ENCODE peak calls at places on chromosome 16, in four cellular contexts. F is right lobe of liver; K is CD8-positive, alpha-beta T cell; H is activated CD8-positive, alpha-beta T cell treated with anti-CD3 and anti-CD28 coated beads for 36 hours. P is an unnamed sample.

GRCh38 chr16:53305743-53306142 is 128.5 kb upstream of the RBL2 start:
- DNase-seq in F (no peak), K (no peak), H (no peak), P (no peak)

GRCh38 chr16:70441406-70441990 is 2.6 kb upstream of the ST3GAL2 start:
- DNase-seq in F (no peak), K (no peak), H (no peak), P (no peak)

GRCh38 chr16:58419241-58420012 is 27.2 kb downstream of the GINS3 start:
- DNase-seq in F (no peak), K (no peak), H (no peak), P (no peak)

GRCh38 chr16:57537596-57538234 is 1.3 kb upstream of the CCDC102A start:
- DNase-seq in F (peak), K (no peak), H (no peak), P (no peak)

GRCh38 chr16:56423584-56424403 is 1.6 kb downstream of the AMFR start:
- DNase-seq in F (no peak), K (no peak), H (no peak), P (no peak)

GRCh38 chr16:66740533-66740932 is 10.9 kb downstream of the DYNC1LI2 start:
- DNase-seq in F (no peak), K (no peak), H (no peak), P (peak)

GRCh38 chr16:57325458-57325857 is 33.1 kb upstream of the CCL22 start:
- DNase-seq in F (no peak), K (no peak), H (no peak), P (no peak)

GRCh38 chr16:29665294-29666077 is 2.4 kb downstream of the SPN start:
- DNase-seq in F (no peak), K (peak), H (peak), P (no peak)

GRCh38 chr16:13056607-13057006 is 155.2 kb downstream of the SHISA9 start:
- DNase-seq in F (no peak), K (no peak), H (no peak), P (no peak)

GRCh38 chr16:19524866-19525723 is 1.4 kb downstream of the CCP110 start:
- DNase-seq in F (no peak), K (no peak), H (no peak), P (no peak)

GRCh38 chr16:87443031-87443430 is 49.8 kb downstream of the ZCCHC14 start:
- DNase-seq in F (no peak), K (no peak), H (no peak), P (no peak)

GRCh38 chr16:17408955-17409441 is 61.8 kb downstream of the XYLT1 start:
- DNase-seq in F (no peak), K (no peak), H (no peak), P (no peak)

GRCh38 chr16:11676799-11677198 is 8.5 kb downstream of the SNN start:
- DNase-seq in F (no peak), K (no peak), H (no peak), P (no peak)

GRCh38 chr16:70696952-70697600 is 11.2 kb upstream of the MTSS2 start:
- DNase-seq in F (no peak), K (peak), H (peak), P (peak)

GRCh38 chr16:57764341-57765159 is 29.0 kb downstream of the KATNB1 start:
- DNase-seq in F (no peak), K (peak), H (peak), P (peak)

DNA sequence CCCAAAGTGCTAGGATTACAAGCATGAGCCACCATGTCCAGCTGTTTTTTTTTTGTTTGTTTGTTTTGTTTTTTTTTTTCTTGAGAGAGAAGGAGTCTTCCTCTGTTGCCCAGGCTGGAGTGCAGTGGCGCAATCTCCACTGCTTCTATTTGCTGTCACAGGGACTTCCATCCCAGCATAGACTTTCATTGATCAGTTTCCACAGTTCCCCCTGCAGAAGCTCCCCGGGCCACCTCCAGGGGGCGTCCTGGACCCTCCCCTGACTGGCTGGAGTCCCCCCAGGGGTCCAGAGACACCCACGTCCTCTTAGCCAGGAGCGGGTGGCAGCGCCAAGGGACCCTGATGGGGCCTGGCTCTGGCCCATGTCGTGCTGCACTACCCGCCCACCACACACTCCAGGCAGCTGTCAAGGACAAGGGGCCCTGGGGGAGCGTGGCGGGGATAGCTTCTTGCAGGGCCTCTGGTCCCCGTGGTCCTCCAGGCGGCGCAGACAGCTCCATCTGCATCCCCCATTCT is 3.1 kb upstream of the NPW start:
- DNase-seq in F (no peak), K (peak), H (peak), P (peak)
- TF ChIP-seq CTCF in F (no peak), K (peak), H (peak), P (peak)

GRCh38 chr16:71880176-71880575 is 3.8 kb downstream of the ZNF821 start:
- DNase-seq in F (no peak), K (no peak), H (no peak), P (no peak)

GRCh38 chr16:71883193-71883848 is 661 bp downstream of the ZNF821 start:
- DNase-seq in F (peak), K (peak), H (peak), P (peak)

GRCh38 chr16:71885261-71885650 is 1.3 kb upstream of the ZNF821 start:
- DNase-seq in F (no peak), K (no peak), H (no peak), P (peak)

GRCh38 chr16:71882505-71883192 is 1.3 kb downstream of the ZNF821 start:
- DNase-seq in F (no peak), K (peak), H (peak), P (peak)

DNA sequence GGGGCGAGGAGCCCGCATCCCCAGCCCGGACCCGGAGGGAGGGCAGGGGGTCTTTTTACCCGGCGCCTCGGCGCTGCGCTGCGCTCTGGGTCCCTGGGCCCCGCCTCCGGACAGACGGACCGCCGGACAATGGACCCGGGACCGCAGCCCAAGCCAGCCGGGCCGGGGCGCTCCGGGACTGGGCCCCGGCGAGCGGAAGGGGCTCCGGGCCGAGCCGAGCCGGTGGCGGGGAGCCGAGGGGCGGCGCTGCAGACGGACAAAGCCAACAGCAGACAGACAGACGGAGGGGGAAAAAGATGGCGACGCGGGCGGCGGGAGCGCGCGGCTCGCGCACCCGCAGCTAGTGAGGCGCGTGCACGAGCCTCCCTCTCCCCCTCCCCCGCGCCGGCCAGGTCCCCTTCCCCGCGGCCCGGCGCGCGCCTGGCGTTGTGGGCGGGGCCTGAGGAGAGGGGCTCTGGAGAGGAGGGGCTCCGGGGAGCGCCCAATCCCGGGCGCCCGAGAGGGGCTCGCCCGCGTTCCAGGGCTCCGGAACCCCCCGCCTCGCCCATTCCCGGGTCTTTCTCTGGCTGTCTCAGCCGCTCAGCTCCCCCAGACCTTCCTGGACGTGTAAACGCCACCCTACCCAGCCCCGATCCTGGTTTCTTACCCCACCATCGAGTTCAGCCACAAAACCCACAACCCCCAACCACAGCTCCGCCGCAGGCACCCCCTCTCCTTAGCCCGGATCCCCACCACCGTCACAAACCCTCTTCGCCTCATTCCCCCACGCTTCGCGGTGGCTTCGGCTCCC is at the start of gene ZNF821:
- DNase-seq in F (peak), K (peak), H (peak), P (peak)
- TF ChIP-seq CTCF in F (peak), K (no peak), H (peak), P (peak)

DNA sequence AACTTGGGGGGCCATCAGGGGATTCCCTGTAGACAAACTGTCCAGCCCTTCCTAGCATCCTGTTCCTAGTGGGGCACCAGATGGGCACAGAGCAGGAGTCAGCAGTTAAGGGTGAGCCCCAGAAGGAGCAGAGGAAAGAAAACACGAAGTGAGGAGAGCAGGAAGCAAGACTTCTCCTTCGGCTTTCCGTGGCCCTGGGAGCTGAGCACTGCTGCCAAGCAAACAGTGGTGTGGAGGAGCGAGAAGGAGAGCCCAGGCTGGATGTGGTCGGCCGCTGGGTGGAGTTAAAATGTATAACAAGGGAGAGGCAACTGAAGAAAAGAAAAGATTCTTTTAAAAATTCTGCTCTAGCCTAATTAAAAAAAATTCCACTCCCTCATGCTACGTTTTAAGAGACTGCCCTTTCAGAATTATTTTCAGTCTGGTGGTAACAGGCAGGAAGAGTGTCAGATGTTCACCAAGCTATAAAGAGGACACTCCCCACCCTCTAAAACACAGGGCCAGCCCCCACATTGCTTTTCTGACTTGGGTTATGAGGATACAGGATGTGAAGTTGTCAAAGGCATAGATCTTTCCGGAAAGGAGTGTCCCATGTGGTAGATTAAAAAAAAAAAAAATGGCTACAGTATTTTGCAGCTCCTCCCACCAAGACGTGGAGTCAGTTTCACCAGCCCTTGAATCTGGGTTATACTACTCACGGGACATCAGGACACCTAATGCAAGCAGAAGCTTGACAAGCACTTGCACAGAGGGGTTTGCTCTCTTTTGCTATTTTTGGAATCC is 74.9 kb upstream of the ZFHX3 start:
- DNase-seq in F (no peak), K (no peak), H (peak), P (no peak)
- TF ChIP-seq CTCF in F (no peak), K (no peak), H (no peak), P (no peak)

DNA sequence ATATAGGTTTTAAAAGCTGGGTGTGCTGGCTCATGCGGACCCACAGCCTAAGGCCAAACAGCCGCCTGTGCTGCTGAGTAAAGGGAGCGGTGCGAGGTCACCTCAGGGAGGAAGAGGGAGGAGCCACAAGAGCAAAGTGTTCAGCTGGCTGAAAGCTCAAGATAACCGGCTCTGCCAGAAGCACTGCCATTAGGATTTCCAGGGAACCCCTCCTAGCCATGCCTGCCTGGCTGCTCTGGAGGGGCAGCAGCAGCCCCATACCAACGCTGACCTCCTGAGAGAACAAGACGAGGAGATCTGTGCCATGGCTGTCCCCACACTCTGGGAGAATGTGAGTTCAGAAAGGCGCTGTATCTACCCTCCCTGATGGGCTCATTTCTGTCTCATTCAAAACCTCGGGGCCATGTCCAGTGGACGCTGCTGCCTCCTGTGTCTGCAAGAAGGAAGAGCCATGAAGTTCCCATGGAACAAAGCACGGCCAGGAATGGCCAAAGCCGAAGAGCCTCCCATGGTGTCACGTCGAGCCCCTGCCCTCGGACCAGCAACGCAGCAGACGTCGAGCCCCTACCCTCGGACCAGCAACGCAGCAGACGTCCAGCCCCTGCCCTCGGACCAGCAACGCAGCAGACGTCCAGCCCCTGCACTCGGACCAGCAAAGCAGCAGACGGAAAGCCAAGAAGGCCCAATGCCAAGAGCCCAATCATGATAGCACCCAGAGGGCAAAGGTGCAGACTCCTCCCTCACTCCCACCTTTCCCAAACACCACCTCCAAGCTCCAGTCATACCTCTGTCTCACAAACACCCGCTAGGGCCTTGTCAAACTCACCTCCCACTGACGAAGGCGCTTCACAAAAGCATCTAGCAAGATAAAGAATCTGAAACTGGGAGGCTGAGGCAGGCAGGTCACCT is 107.0 kb downstream of the ANKRD11 start:
- DNase-seq in F (peak), K (no peak), H (peak), P (no peak)
- TF ChIP-seq CTCF in F (no peak), K (no peak), H (no peak), P (no peak)

GRCh38 chr16:31713945-31714898 is 159.4 kb upstream of the ZNF267 start:
- DNase-seq in F (no peak), K (no peak), H (peak), P (no peak)
- TF ChIP-seq CTCF in F (no peak), K (no peak), H (no peak), P (no peak)

P was measured in upper lobe of left lung.